ENCODE peak calls at places on chromosomes 2 and 18, in four cellular contexts. One of them, this sample, is unnamed.

GRCh38 chr2:36032046-36032445 is 323.5 kb upstream of the CRIM1 start:
- DNase-seq in astrocyte: no peak
- DNase-seq in uterus: no peak
- DNase-seq in breast epithelium: no peak
- DNase-seq in this sample: no peak

GRCh38 chr18:55124078-55124477 is 164.8 kb upstream of the CCDC68 start:
- DNase-seq in breast epithelium: no peak
- DNase-seq in uterus: no peak
- DNase-seq in astrocyte: peak
- DNase-seq in this sample: peak

GRCh38 chr2:2877427-2877826 is 500.2 kb downstream of the EIPR1 start:
- DNase-seq in uterus: no peak
- DNase-seq in astrocyte: no peak
- DNase-seq in breast epithelium: no peak
- DNase-seq in this sample: no peak

GRCh38 chr2:85704800-85705679 is 10.9 kb downstream of the GNLY start:
- DNase-seq in breast epithelium: no peak
- DNase-seq in uterus: no peak
- DNase-seq in astrocyte: peak
- DNase-seq in this sample: no peak

GRCh38 chr18:21678897-21679296 is 25.7 kb downstream of the ABHD3 start:
- DNase-seq in uterus: no peak
- DNase-seq in astrocyte: no peak
- DNase-seq in breast epithelium: no peak
- DNase-seq in this sample: no peak

GRCh38 chr18:76357585-76358265 is 137.3 kb downstream of the ZNF516 start:
- DNase-seq in astrocyte: no peak
- DNase-seq in uterus: no peak
- DNase-seq in breast epithelium: no peak
- DNase-seq in this sample: no peak

GRCh38 chr2:202375006-202375610 is 1.0 kb upstream of the BMPR2 start:
- DNase-seq in breast epithelium: peak
- DNase-seq in astrocyte: peak
- DNase-seq in uterus: peak
- DNase-seq in this sample: peak

GRCh38 chr18:58186258-58186948 is 142.4 kb downstream of the NEDD4L start:
- DNase-seq in breast epithelium: no peak
- DNase-seq in uterus: no peak
- DNase-seq in astrocyte: peak
- DNase-seq in this sample: peak

GRCh38 chr2:41873102-41873501 is 174.7 kb upstream of the PKDCC start:
- DNase-seq in breast epithelium: no peak
- DNase-seq in uterus: no peak
- DNase-seq in astrocyte: no peak
- DNase-seq in this sample: no peak

GRCh38 chr2:188318161-188318749 is 26.6 kb downstream of the GULP1 start:
- DNase-seq in uterus: no peak
- DNase-seq in breast epithelium: no peak
- DNase-seq in astrocyte: no peak
- DNase-seq in this sample: no peak

GRCh38 chr2:46849080-46849715 is 66.4 kb downstream of the MCFD2 start:
- DNase-seq in uterus: peak
- DNase-seq in astrocyte: peak
- DNase-seq in breast epithelium: no peak
- DNase-seq in this sample: peak

GRCh38 chr18:10169064-10169562 is 255.3 kb downstream of the VAPA start:
- DNase-seq in breast epithelium: no peak
- DNase-seq in uterus: no peak
- DNase-seq in astrocyte: peak
- DNase-seq in this sample: peak

GRCh38 chr2:111687911-111688310 is 196.1 kb downstream of the ANAPC1 start:
- DNase-seq in breast epithelium: no peak
- DNase-seq in uterus: no peak
- DNase-seq in astrocyte: no peak
- DNase-seq in this sample: no peak

GRCh38 chr2:63189026-63189425 is 138.4 kb downstream of the OTX1 start:
- DNase-seq in astrocyte: peak
- DNase-seq in uterus: no peak
- DNase-seq in breast epithelium: no peak
- DNase-seq in this sample: peak

GRCh38 chr2:157182204-157182709 is 75.2 kb upstream of the GALNT5 start:
- DNase-seq in astrocyte: peak
- DNase-seq in breast epithelium: no peak
- DNase-seq in uterus: no peak
- DNase-seq in this sample: peak

GRCh38 chr2:147933931-147934330 is 86.6 kb downstream of the ORC4 start:
- DNase-seq in astrocyte: no peak
- DNase-seq in breast epithelium: no peak
- DNase-seq in uterus: no peak
- DNase-seq in this sample: no peak

GRCh38 chr2:23803275-23803964 is 123.5 kb downstream of the ATAD2B start:
- DNase-seq in uterus: no peak
- DNase-seq in breast epithelium: no peak
- DNase-seq in astrocyte: peak
- DNase-seq in this sample: peak

GRCh38 chr18:10057808-10058791 is 144.3 kb downstream of the VAPA start:
- DNase-seq in astrocyte: peak
- DNase-seq in breast epithelium: peak
- DNase-seq in uterus: no peak
- DNase-seq in this sample: peak

DNA sequence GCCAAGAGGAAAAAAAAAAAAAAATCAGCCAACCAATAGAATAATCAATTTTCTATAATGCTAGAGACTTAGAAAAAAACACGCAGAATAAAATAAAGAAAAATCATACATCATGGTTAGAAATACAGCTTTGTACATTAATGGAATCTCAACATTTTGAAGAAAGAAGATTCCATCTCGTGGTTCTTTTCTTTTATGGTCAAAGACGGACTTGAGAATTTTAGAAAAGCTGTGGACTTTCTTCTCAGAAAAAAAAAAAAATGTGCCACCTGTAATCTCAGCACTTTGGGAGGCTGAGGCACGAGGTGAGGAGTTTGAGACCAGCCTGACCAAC is 41.8 kb upstream of the ATIC start:
- DNase-seq in uterus: no peak
- DNase-seq in astrocyte: no peak
- DNase-seq in breast epithelium: no peak
- DNase-seq in this sample: no peak
- TF ChIP-seq CTCF in uterus: no peak
- TF ChIP-seq CTCF in astrocyte: no peak
- TF ChIP-seq CTCF in breast epithelium: peak
- TF ChIP-seq CTCF in this sample: no peak

GRCh38 chr2:65919579-65920188 is 487.3 kb upstream of the SPRED2 start:
- DNase-seq in uterus: no peak
- DNase-seq in breast epithelium: no peak
- DNase-seq in astrocyte: no peak
- DNase-seq in this sample: no peak
- TF ChIP-seq CTCF in uterus: no peak
- TF ChIP-seq CTCF in breast epithelium: no peak
- TF ChIP-seq CTCF in astrocyte: no peak
- TF ChIP-seq CTCF in this sample: no peak

GRCh38 chr18:56563568-56563967 is 74.8 kb downstream of the TXNL1 start:
- DNase-seq in breast epithelium: no peak
- DNase-seq in uterus: no peak
- DNase-seq in astrocyte: no peak
- DNase-seq in this sample: no peak
- TF ChIP-seq CTCF in breast epithelium: no peak
- TF ChIP-seq CTCF in uterus: no peak
- TF ChIP-seq CTCF in astrocyte: no peak
- TF ChIP-seq CTCF in this sample: peak

GRCh38 chr2:19688059-19688458 is 213.7 kb downstream of the TTC32 start:
- DNase-seq in breast epithelium: no peak
- DNase-seq in uterus: no peak
- DNase-seq in astrocyte: no peak
- DNase-seq in this sample: no peak

GRCh38 chr2:19689769-19690168 is 212.0 kb downstream of the TTC32 start:
- DNase-seq in astrocyte: no peak
- DNase-seq in breast epithelium: no peak
- DNase-seq in uterus: no peak
- DNase-seq in this sample: no peak

GRCh38 chr2:19685713-19686112 is 216.1 kb downstream of the TTC32 start:
- DNase-seq in astrocyte: no peak
- DNase-seq in uterus: no peak
- DNase-seq in breast epithelium: no peak
- DNase-seq in this sample: peak

GRCh38 chr2:19686439-19686838 is 215.3 kb downstream of the TTC32 start:
- DNase-seq in breast epithelium: no peak
- DNase-seq in uterus: no peak
- DNase-seq in astrocyte: no peak
- DNase-seq in this sample: no peak

GRCh38 chr2:19687260-19687659 is 214.5 kb downstream of the TTC32 start:
- DNase-seq in astrocyte: no peak
- DNase-seq in uterus: no peak
- DNase-seq in breast epithelium: no peak
- DNase-seq in this sample: no peak
- TF ChIP-seq CTCF in astrocyte: no peak
- TF ChIP-seq CTCF in uterus: no peak
- TF ChIP-seq CTCF in breast epithelium: no peak
- TF ChIP-seq CTCF in this sample: no peak

DNA sequence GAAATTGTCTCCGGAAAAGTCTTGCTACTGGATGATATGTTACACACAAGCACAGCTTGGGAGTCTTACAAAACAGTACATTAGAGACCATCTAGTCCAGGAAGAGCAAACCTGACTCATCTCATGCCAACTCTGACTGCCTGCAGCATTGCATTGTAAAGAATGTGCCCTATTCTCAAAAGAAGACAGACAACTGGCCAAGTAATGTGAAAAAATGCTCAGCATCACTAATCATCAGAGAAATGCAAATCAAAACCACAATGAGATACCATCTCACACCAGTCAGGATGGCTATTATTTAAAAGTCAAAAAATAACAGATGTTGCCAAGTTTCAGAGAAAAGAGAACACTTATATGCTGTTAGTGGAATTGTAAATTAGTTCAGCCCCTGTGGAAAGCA is 42.7 kb upstream of the GORASP2 start:
- DNase-seq in breast epithelium: no peak
- DNase-seq in uterus: no peak
- DNase-seq in astrocyte: peak
- DNase-seq in this sample: peak
- TF ChIP-seq CTCF in breast epithelium: no peak
- TF ChIP-seq CTCF in uterus: no peak
- TF ChIP-seq CTCF in astrocyte: no peak
- TF ChIP-seq CTCF in this sample: no peak

DNA sequence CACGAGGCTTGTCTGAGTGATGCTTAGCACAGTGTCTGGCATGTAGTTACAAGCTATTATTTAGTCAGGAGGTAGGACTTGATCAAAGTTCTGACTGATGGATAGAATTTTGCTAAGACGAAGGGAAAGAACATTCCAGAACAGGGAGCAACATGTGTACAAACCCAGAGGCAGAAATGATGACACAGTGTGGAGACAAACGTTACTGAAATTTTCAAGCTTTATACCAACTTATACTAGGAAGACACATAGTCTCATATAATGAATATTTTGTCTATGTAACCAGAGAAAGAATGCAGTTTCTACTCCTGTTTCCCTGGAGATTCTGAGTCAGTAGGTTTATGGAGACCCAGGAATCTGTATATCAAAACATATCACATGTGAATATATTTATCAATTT is 123.4 kb downstream of the FAM124B start:
- DNase-seq in astrocyte: no peak
- DNase-seq in uterus: no peak
- DNase-seq in breast epithelium: no peak
- DNase-seq in this sample: peak
- TF ChIP-seq CTCF in astrocyte: no peak
- TF ChIP-seq CTCF in uterus: no peak
- TF ChIP-seq CTCF in breast epithelium: no peak
- TF ChIP-seq CTCF in this sample: no peak

DNA sequence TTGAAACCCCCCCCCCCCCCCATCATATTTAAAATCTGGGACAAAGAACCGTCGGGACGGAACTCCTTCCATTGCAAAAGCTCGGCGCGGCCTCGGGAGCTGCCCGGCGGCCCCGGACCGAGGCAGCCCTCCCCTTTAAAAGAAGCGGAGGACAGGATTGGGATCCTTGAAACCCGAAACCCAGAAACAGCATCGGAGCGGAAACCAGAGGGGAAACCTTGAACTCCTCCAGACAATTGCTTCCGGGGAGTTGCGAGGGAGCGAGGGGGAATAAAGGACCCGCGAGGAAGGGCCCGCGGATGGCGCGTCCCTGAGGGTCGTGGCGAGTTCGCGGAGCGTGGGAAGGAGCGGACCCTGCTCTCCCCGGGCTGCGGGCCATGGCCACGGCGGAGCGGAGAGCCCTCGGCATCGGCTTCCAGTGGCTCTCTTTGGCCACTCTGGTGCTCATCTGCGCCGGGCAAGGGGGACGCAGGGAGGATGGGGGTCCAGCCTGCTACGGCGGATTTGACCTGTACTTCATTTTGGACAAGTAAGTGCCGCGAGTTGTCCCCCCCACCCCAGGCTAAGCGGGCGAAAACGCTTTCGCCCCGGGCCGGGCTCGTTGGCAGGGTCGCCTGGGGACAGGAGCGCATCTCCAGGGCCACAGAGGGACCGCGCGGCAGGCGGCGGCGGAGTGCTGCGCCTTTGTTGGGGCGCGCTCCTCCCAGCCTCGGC is at the start of gene ANTXR1:
- DNase-seq in astrocyte: peak
- DNase-seq in uterus: peak
- DNase-seq in breast epithelium: peak
- DNase-seq in this sample: peak
- TF ChIP-seq CTCF in astrocyte: no peak
- TF ChIP-seq CTCF in uterus: peak
- TF ChIP-seq CTCF in breast epithelium: no peak
- TF ChIP-seq CTCF in this sample: no peak

GRCh38 chr18:3094355-3094684 is 81.4 kb upstream of the LPIN2 start:
- DNase-seq in uterus: no peak
- DNase-seq in breast epithelium: no peak
- DNase-seq in astrocyte: no peak
- DNase-seq in this sample: no peak
- TF ChIP-seq CTCF in uterus: no peak
- TF ChIP-seq CTCF in breast epithelium: no peak
- TF ChIP-seq CTCF in astrocyte: no peak
- TF ChIP-seq CTCF in this sample: no peak

DNA sequence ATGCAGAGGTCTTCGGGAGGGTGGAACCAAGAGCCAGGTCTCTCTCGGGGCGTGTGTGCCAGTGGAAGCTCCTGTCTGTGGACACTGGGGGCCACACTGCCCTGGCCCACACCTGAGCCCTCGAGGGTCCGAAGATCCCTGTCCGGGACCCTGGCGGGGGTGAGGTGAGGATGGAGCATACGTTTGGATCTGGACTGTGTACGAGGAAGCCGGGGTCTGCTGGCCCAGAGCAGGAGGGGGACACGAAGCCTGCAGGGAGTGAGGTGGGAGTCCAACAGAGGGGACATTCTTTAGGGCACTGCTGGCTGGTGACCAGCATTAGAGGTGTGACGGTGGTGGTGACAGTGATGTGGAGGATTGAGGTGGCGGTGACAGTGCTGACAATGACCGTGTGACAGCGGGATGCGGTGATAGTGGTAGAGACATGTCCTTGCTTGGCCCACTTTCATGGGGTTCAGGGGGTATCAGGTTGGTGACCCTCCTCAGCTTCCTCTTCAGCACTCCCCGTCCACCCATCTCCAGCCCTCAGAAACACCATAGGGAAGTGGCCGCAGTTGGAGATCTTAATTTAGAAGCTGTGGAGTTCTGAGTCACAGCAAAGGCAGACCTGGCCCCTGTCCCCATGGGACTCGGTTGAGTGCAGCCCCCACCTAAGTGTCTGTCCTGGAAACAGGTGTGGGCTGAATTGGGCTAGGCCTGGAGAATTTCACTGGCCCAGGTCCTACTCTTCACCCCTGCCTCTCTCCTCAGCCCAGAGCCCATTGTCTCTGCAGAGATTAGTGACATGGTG is 252.0 kb downstream of the DYSF start:
- DNase-seq in breast epithelium: no peak
- DNase-seq in uterus: no peak
- DNase-seq in astrocyte: no peak
- DNase-seq in this sample: no peak
- TF ChIP-seq CTCF in breast epithelium: no peak
- TF ChIP-seq CTCF in uterus: no peak
- TF ChIP-seq CTCF in astrocyte: no peak
- TF ChIP-seq CTCF in this sample: no peak

This sample was measured in fibroblast of mammary gland.